ENCODE peak calls at places on chromosomes 3 and 15, in six cellular contexts. One of them, this sample, is unnamed.
A peak's percentile ranks its signal among the peaks of the same experiment; 100 is the strongest.

GRCh38 chr3:102484384-102484783 is 49.6 kb downstream of the ZPLD1 start:
- DNase-seq in osteocyte: no peak
- DNase-seq in upper lobe of right lung: no peak
- DNase-seq in endodermal cell: no peak
- DNase-seq in mucosa of gallbladder: no peak
- DNase-seq in mesenteric fat pad: no peak
- DNase-seq in this sample: no peak

GRCh38 chr3:115825046-115825445 is 201.7 kb downstream of the GAP43 start:
- DNase-seq in osteocyte: no peak
- DNase-seq in upper lobe of right lung: no peak
- DNase-seq in endodermal cell: no peak
- DNase-seq in mucosa of gallbladder: no peak
- DNase-seq in mesenteric fat pad: no peak
- DNase-seq in this sample: no peak

GRCh38 chr3:53938645-53939044 is 47.0 kb upstream of the SELENOK start:
- DNase-seq in osteocyte: no peak
- DNase-seq in upper lobe of right lung: no peak
- DNase-seq in endodermal cell: peak; percentile 86
- DNase-seq in mucosa of gallbladder: peak; percentile 40
- DNase-seq in mesenteric fat pad: no peak
- DNase-seq in this sample: peak; percentile 30

GRCh38 chr15:31579976-31580375 is 253.3 kb downstream of the KLF13 start:
- DNase-seq in osteocyte: no peak
- DNase-seq in upper lobe of right lung: no peak
- DNase-seq in endodermal cell: no peak
- DNase-seq in mucosa of gallbladder: no peak
- DNase-seq in mesenteric fat pad: no peak
- DNase-seq in this sample: no peak

GRCh38 chr3:46083956-46084355 is 56.7 kb upstream of the XCR1 start:
- DNase-seq in osteocyte: no peak
- DNase-seq in upper lobe of right lung: no peak
- DNase-seq in endodermal cell: no peak
- DNase-seq in mucosa of gallbladder: no peak
- DNase-seq in mesenteric fat pad: no peak
- DNase-seq in this sample: no peak

GRCh38 chr15:48896775-48897143 is 18.8 kb downstream of the EID1 start:
- DNase-seq in osteocyte: no peak
- DNase-seq in upper lobe of right lung: no peak
- DNase-seq in endodermal cell: no peak
- DNase-seq in mucosa of gallbladder: no peak
- DNase-seq in mesenteric fat pad: no peak
- DNase-seq in this sample: no peak

GRCh38 chr3:174533286-174533685 is 325.8 kb upstream of the NAALADL2 start:
- DNase-seq in osteocyte: no peak
- DNase-seq in upper lobe of right lung: no peak
- DNase-seq in endodermal cell: no peak
- DNase-seq in mucosa of gallbladder: no peak
- DNase-seq in mesenteric fat pad: no peak
- DNase-seq in this sample: no peak

GRCh38 chr15:78726870-78727551 is 84.3 kb downstream of the ADAMTS7 start:
- DNase-seq in osteocyte: no peak
- DNase-seq in upper lobe of right lung: no peak
- DNase-seq in endodermal cell: peak; percentile 93
- DNase-seq in mucosa of gallbladder: no peak
- DNase-seq in mesenteric fat pad: peak; percentile 74
- DNase-seq in this sample: peak; percentile 29

GRCh38 chr3:155065537-155065936 is 14.6 kb upstream of the MME start:
- DNase-seq in osteocyte: no peak
- DNase-seq in upper lobe of right lung: no peak
- DNase-seq in endodermal cell: no peak
- DNase-seq in mucosa of gallbladder: no peak
- DNase-seq in mesenteric fat pad: no peak
- DNase-seq in this sample: no peak

GRCh38 chr3:124859025-124859424 is 28.1 kb downstream of the ITGB5 start:
- DNase-seq in osteocyte: no peak
- DNase-seq in upper lobe of right lung: no peak
- DNase-seq in endodermal cell: peak; percentile 68
- DNase-seq in mucosa of gallbladder: peak; percentile 57
- DNase-seq in mesenteric fat pad: no peak
- DNase-seq in this sample: no peak

GRCh38 chr15:85037617-85038016 is 56.0 kb downstream of the PDE8A start:
- DNase-seq in osteocyte: no peak
- DNase-seq in upper lobe of right lung: no peak
- DNase-seq in endodermal cell: no peak
- DNase-seq in mucosa of gallbladder: no peak
- DNase-seq in mesenteric fat pad: no peak
- DNase-seq in this sample: no peak

GRCh38 chr15:70273808-70274207 is 176.1 kb upstream of the TLE3 start:
- DNase-seq in osteocyte: no peak
- DNase-seq in upper lobe of right lung: no peak
- DNase-seq in endodermal cell: no peak
- DNase-seq in mucosa of gallbladder: no peak
- DNase-seq in mesenteric fat pad: no peak
- DNase-seq in this sample: no peak

GRCh38 chr3:71406945-71407629 is 176.4 kb downstream of the FOXP1 start:
- DNase-seq in osteocyte: no peak
- DNase-seq in upper lobe of right lung: no peak
- DNase-seq in endodermal cell: no peak
- DNase-seq in mucosa of gallbladder: no peak
- DNase-seq in mesenteric fat pad: no peak
- DNase-seq in this sample: no peak

GRCh38 chr3:170953736-170954135 is 45.3 kb upstream of the EIF5A2 start:
- DNase-seq in osteocyte: no peak
- DNase-seq in upper lobe of right lung: no peak
- DNase-seq in endodermal cell: no peak
- DNase-seq in mucosa of gallbladder: no peak
- DNase-seq in mesenteric fat pad: no peak
- DNase-seq in this sample: no peak

GRCh38 chr3:196629234-196629633 is 10.3 kb upstream of the NRROS start:
- DNase-seq in osteocyte: no peak
- DNase-seq in upper lobe of right lung: no peak
- DNase-seq in endodermal cell: no peak
- DNase-seq in mucosa of gallbladder: no peak
- DNase-seq in mesenteric fat pad: no peak
- DNase-seq in this sample: no peak

GRCh38 chr15:41585140-41586047 is 26.4 kb downstream of the TYRO3 start:
- DNase-seq in osteocyte: no peak
- DNase-seq in upper lobe of right lung: peak; percentile 78
- DNase-seq in endodermal cell: peak; percentile 81
- DNase-seq in mucosa of gallbladder: peak; percentile 37
- DNase-seq in mesenteric fat pad: no peak
- DNase-seq in this sample: peak; percentile 58

GRCh38 chr3:110789315-110789714 is 282.3 kb upstream of the NECTIN3 start:
- DNase-seq in osteocyte: no peak
- DNase-seq in upper lobe of right lung: no peak
- DNase-seq in endodermal cell: no peak
- DNase-seq in mucosa of gallbladder: no peak
- DNase-seq in mesenteric fat pad: no peak
- DNase-seq in this sample: no peak

GRCh38 chr15:51621917-51622268 is 678 bp downstream of the DMXL2 start:
- DNase-seq in osteocyte: peak; percentile 87
- DNase-seq in upper lobe of right lung: no peak
- DNase-seq in endodermal cell: peak; percentile 83
- DNase-seq in mucosa of gallbladder: peak; percentile 37
- DNase-seq in mesenteric fat pad: no peak
- DNase-seq in this sample: peak; percentile 58

GRCh38 chr15:82587805-82588204 is 47.5 kb upstream of the RPS17 start:
- DNase-seq in osteocyte: no peak
- DNase-seq in upper lobe of right lung: no peak
- DNase-seq in endodermal cell: peak; percentile 77
- DNase-seq in mucosa of gallbladder: no peak
- DNase-seq in mesenteric fat pad: no peak
- DNase-seq in this sample: no peak

GRCh38 chr3:128764863-128765262 is 38.9 kb downstream of the RAB7A start:
- DNase-seq in osteocyte: no peak
- DNase-seq in upper lobe of right lung: no peak
- DNase-seq in endodermal cell: no peak
- DNase-seq in mucosa of gallbladder: no peak
- DNase-seq in mesenteric fat pad: no peak
- DNase-seq in this sample: no peak

GRCh38 chr3:9727041-9727595 is 4.4 kb upstream of the BRPF1 start:
- DNase-seq in osteocyte: no peak
- DNase-seq in upper lobe of right lung: no peak
- DNase-seq in endodermal cell: peak; percentile 91
- DNase-seq in mucosa of gallbladder: no peak
- DNase-seq in mesenteric fat pad: no peak
- DNase-seq in this sample: peak; percentile 69

GRCh38 chr3:196966526-196967401 is 1.9 kb downstream of the PIGZ start:
- DNase-seq in osteocyte: no peak
- DNase-seq in upper lobe of right lung: no peak
- DNase-seq in endodermal cell: peak; percentile 74
- DNase-seq in mucosa of gallbladder: no peak
- DNase-seq in mesenteric fat pad: peak; percentile 88
- DNase-seq in this sample: no peak

GRCh38 chr3:184133840-184134745 is 1.1 kb upstream of the EIF2B5 start:
- DNase-seq in osteocyte: peak; percentile 87
- DNase-seq in upper lobe of right lung: peak; percentile 94
- DNase-seq in endodermal cell: peak; percentile 90
- DNase-seq in mucosa of gallbladder: peak; percentile 81
- DNase-seq in mesenteric fat pad: peak; percentile 92
- DNase-seq in this sample: peak; percentile 55

GRCh38 chr3:185824051-185824466 is 783 bp downstream of the IGF2BP2 start:
- DNase-seq in osteocyte: no peak
- DNase-seq in upper lobe of right lung: no peak
- DNase-seq in endodermal cell: peak; percentile 80
- DNase-seq in mucosa of gallbladder: no peak
- DNase-seq in mesenteric fat pad: no peak
- DNase-seq in this sample: peak; percentile 12

GRCh38 chr3:141229132-141229531 is 2.5 kb upstream of the PXYLP1 start:
- DNase-seq in osteocyte: peak; percentile 44
- DNase-seq in upper lobe of right lung: no peak
- DNase-seq in endodermal cell: no peak
- DNase-seq in mucosa of gallbladder: no peak
- DNase-seq in mesenteric fat pad: no peak
- DNase-seq in this sample: no peak

GRCh38 chr3:21435871-21436270 is 315.1 kb downstream of the ZNF385D start:
- DNase-seq in osteocyte: no peak
- DNase-seq in upper lobe of right lung: no peak
- DNase-seq in endodermal cell: no peak
- DNase-seq in mucosa of gallbladder: peak; percentile 74
- DNase-seq in mesenteric fat pad: no peak
- DNase-seq in this sample: no peak

GRCh38 chr15:25670025-25670554 is 193.0 kb downstream of the ATP10A start:
- DNase-seq in osteocyte: peak; percentile 93
- DNase-seq in upper lobe of right lung: peak; percentile 68
- DNase-seq in endodermal cell: peak; percentile 96
- DNase-seq in mucosa of gallbladder: peak; percentile 54
- DNase-seq in mesenteric fat pad: no peak
- DNase-seq in this sample: no peak

GRCh38 chr3:157445897-157446296 is 9.2 kb downstream of the PTX3 start:
- DNase-seq in osteocyte: no peak
- DNase-seq in upper lobe of right lung: no peak
- DNase-seq in endodermal cell: no peak
- DNase-seq in mucosa of gallbladder: no peak
- DNase-seq in mesenteric fat pad: no peak
- DNase-seq in this sample: no peak

GRCh38 chr15:96337354-96337990 is 7.0 kb downstream of the NR2F2 start:
- DNase-seq in osteocyte: no peak
- DNase-seq in upper lobe of right lung: no peak
- DNase-seq in endodermal cell: no peak
- DNase-seq in mucosa of gallbladder: peak; percentile 10
- DNase-seq in mesenteric fat pad: no peak
- DNase-seq in this sample: no peak

GRCh38 chr3:168884353-168884903 is 779.1 kb downstream of the MECOM start:
- DNase-seq in osteocyte: no peak
- DNase-seq in upper lobe of right lung: no peak
- DNase-seq in endodermal cell: no peak
- DNase-seq in mucosa of gallbladder: peak; percentile 72
- DNase-seq in mesenteric fat pad: no peak
- DNase-seq in this sample: no peak

GRCh38 chr15:36066757-36067156 is 512.7 kb upstream of the CDIN1 start:
- DNase-seq in osteocyte: no peak
- DNase-seq in upper lobe of right lung: no peak
- DNase-seq in endodermal cell: no peak
- DNase-seq in mucosa of gallbladder: no peak
- DNase-seq in mesenteric fat pad: no peak
- DNase-seq in this sample: no peak

GRCh38 chr3:135009014-135009413 is 214.0 kb downstream of the EPHB1 start:
- DNase-seq in osteocyte: no peak
- DNase-seq in upper lobe of right lung: no peak
- DNase-seq in endodermal cell: no peak
- DNase-seq in mucosa of gallbladder: no peak
- DNase-seq in mesenteric fat pad: no peak
- DNase-seq in this sample: no peak

GRCh38 chr3:172208586-172209332 is 169.4 kb downstream of the FNDC3B start:
- DNase-seq in osteocyte: no peak
- DNase-seq in upper lobe of right lung: no peak
- DNase-seq in endodermal cell: peak; percentile 63
- DNase-seq in mucosa of gallbladder: no peak
- DNase-seq in mesenteric fat pad: no peak
- DNase-seq in this sample: no peak

GRCh38 chr3:126515066-126515706 is 2.4 kb downstream of the UROC1 start:
- DNase-seq in osteocyte: no peak
- DNase-seq in upper lobe of right lung: peak; percentile 44
- DNase-seq in endodermal cell: no peak
- DNase-seq in mucosa of gallbladder: no peak
- DNase-seq in mesenteric fat pad: no peak
- DNase-seq in this sample: no peak

GRCh38 chr3:170864525-170865208 is 5.3 kb downstream of the RPL22L1 start:
- DNase-seq in osteocyte: no peak
- DNase-seq in upper lobe of right lung: no peak
- DNase-seq in endodermal cell: peak; percentile 59
- DNase-seq in mucosa of gallbladder: no peak
- DNase-seq in mesenteric fat pad: no peak
- DNase-seq in this sample: no peak

GRCh38 chr15:73781038-73781925 is 28.1 kb upstream of the INSYN1 start:
- DNase-seq in osteocyte: no peak
- DNase-seq in upper lobe of right lung: no peak
- DNase-seq in endodermal cell: peak; percentile 79
- DNase-seq in mucosa of gallbladder: no peak
- DNase-seq in mesenteric fat pad: no peak
- DNase-seq in this sample: peak; percentile 5

GRCh38 chr15:32861741-32862140 is 143.9 kb downstream of the GREM1 start:
- DNase-seq in osteocyte: peak; percentile 90
- DNase-seq in upper lobe of right lung: peak; percentile 71
- DNase-seq in endodermal cell: peak; percentile 73
- DNase-seq in mucosa of gallbladder: no peak
- DNase-seq in mesenteric fat pad: no peak
- DNase-seq in this sample: no peak

GRCh38 chr3:69231929-69232437 is 109.6 kb upstream of the LMOD3 start:
- DNase-seq in osteocyte: no peak
- DNase-seq in upper lobe of right lung: no peak
- DNase-seq in endodermal cell: no peak
- DNase-seq in mucosa of gallbladder: peak; percentile 71
- DNase-seq in mesenteric fat pad: no peak
- DNase-seq in this sample: no peak

GRCh38 chr3:8503871-8504610 is 2.4 kb downstream of the LMCD1 start:
- DNase-seq in osteocyte: no peak
- DNase-seq in upper lobe of right lung: no peak
- DNase-seq in endodermal cell: no peak
- DNase-seq in mucosa of gallbladder: no peak
- DNase-seq in mesenteric fat pad: no peak
- DNase-seq in this sample: peak; percentile 7

GRCh38 chr3:72231439-72232196 is 446.7 kb upstream of the PROK2 start:
- DNase-seq in osteocyte: no peak
- DNase-seq in upper lobe of right lung: no peak
- DNase-seq in endodermal cell: no peak
- DNase-seq in mucosa of gallbladder: no peak
- DNase-seq in mesenteric fat pad: no peak
- DNase-seq in this sample: no peak

This sample was measured in activated T-cell treated with anti-CD3 and anti-CD28 coated beads, Interleukin-2, amount 50 U/mL, for 72 hours.